ENCODE peak calls at places on chromosomes 13 and 19, in five cellular contexts. K, W, G, H and L are unnamed samples.

GRCh38 chr13:28220166-28220565 is 81.8 kb downstream of the PAN3 start:
- DNase-seq in K (no peak), W (no peak), G (no peak), H (no peak), L (no peak)

GRCh38 chr13:114203536-114203935 is 24.5 kb downstream of the CFAP97D2 start:
- DNase-seq in K (no peak), W (no peak), G (no peak), H (no peak), L (no peak)

GRCh38 chr13:50320297-50320862 is 305.1 kb downstream of the KCNRG start:
- DNase-seq in K (no peak), W (no peak), G (no peak), H (no peak), L (no peak)

GRCh38 chr19:18656337-18657086 is 19.7 kb downstream of the KLHL26 start:
- DNase-seq in K (no peak), W (no peak), G (no peak), H (no peak), L (no peak)

GRCh38 chr19:39299404-39299803 is 3.2 kb downstream of the IFNL1 start:
- DNase-seq in K (no peak), W (no peak), G (no peak), H (no peak), L (no peak)

GRCh38 chr19:17448190-17448967 is at the start of gene TMEM221:
- DNase-seq in K (no peak), W (peak), G (peak), H (no peak), L (no peak)

GRCh38 chr19:18100710-18101109 is 3.1 kb downstream of the MAST3 start:
- DNase-seq in K (no peak), W (no peak), G (peak), H (no peak), L (no peak)

GRCh38 chr19:16627194-16627927 is 643 bp downstream of the MED26 start:
- DNase-seq in K (no peak), W (peak), G (peak), H (no peak), L (no peak)

GRCh38 chr13:73090116-73090811 is 31.5 kb downstream of the KLF5 start:
- DNase-seq in K (no peak), W (no peak), G (no peak), H (no peak), L (no peak)

GRCh38 chr13:110382229-110382628 is 75.1 kb downstream of the COL4A2 start:
- DNase-seq in K (no peak), W (no peak), G (no peak), H (no peak), L (no peak)

GRCh38 chr13:30132623-30133553 is 174.5 kb downstream of the KATNAL1 start:
- DNase-seq in K (peak), W (peak), G (peak), H (peak), L (peak)

GRCh38 chr19:35905178-35905727 is 2.8 kb downstream of the TYROBP start:
- DNase-seq in K (no peak), W (no peak), G (no peak), H (no peak), L (no peak)